ENCODE peak calls at places on chromosome 13, in nine cellular contexts. W is breast epithelium; R is stimulated activated CD4-positive, alpha-beta T cell treated with anti-CD3 and anti-CD28 coated beads, Interleukin-4, amount 100 ng/mL, for 48 hours; G is iPS DF 19.7; Y is DND-41; C is progenitor cell of endocrine pancreas; P is activated T-helper 1 cell treated with anti-CD3 and anti-CD28 coated beads, Interleukin-2, amount 50 U/mL, for 16 hours; D is mesendoderm; E is hippocampal formation. F is an unnamed sample.

GRCh38 chr13:99990045-99990977 is 8.7 kb downstream of the ZIC2 start:
- DNase-seq in W (no peak), R (no peak), G (no peak), Y (no peak), C (no peak), P (no peak), D (peak), E (no peak), F (peak)

GRCh38 chr13:113557013-113557412 is 27.5 kb upstream of the TFDP1 start:
- DNase-seq in W (peak), R (no peak), G (no peak), Y (no peak), C (no peak), P (no peak), D (no peak), E (no peak), F (peak)

GRCh38 chr13:36454121-36454520 is 21.8 kb downstream of the CCNA1 start:
- DNase-seq in W (no peak), R (no peak), G (no peak), Y (no peak), C (no peak), P (no peak), D (no peak), E (no peak), F (no peak)

GRCh38 chr13:26819067-26819466 is 58.5 kb upstream of the GPR12 start:
- DNase-seq in W (no peak), R (no peak), G (no peak), Y (no peak), C (no peak), P (no peak), D (no peak), E (no peak), F (no peak)

GRCh38 chr13:91144054-91144453 is 203.4 kb upstream of the MIR17HG start:
- DNase-seq in W (no peak), R (no peak), G (no peak), Y (no peak), C (no peak), P (no peak), D (peak), E (no peak), F (no peak)

GRCh38 chr13:89238496-89238895 is 1567.3 kb downstream of the SLITRK5 start:
- DNase-seq in W (no peak), R (no peak), G (no peak), Y (no peak), C (no peak), P (no peak), D (no peak), E (no peak), F (no peak)

GRCh38 chr13:68636784-68637183 is 1406.6 kb upstream of the PCDH9 start:
- DNase-seq in W (no peak), R (no peak), G (no peak), Y (no peak), C (no peak), P (no peak), D (no peak), E (no peak), F (no peak)

GRCh38 chr13:37118002-37118401 is 12.5 kb upstream of the CSNK1A1L start:
- DNase-seq in W (no peak), R (no peak), G (no peak), Y (no peak), C (no peak), P (no peak), D (no peak), E (peak), F (no peak)

GRCh38 chr13:79287994-79288795 is 117.9 kb downstream of the RBM26 start:
- DNase-seq in W (no peak), R (no peak), G (peak), Y (no peak), C (no peak), P (no peak), D (peak), E (no peak), F (peak)

GRCh38 chr13:33230178-33230881 is 55.2 kb downstream of the STARD13 start:
- DNase-seq in W (no peak), R (no peak), G (no peak), Y (no peak), C (no peak), P (no peak), D (no peak), E (no peak), F (no peak)

GRCh38 chr13:51802601-51803000 is 1.4 kb downstream of the DHRS12 start:
- DNase-seq in W (no peak), R (no peak), G (no peak), Y (no peak), C (no peak), P (no peak), D (no peak), E (no peak), F (peak)

GRCh38 chr13:59409651-59410200 is 754.0 kb downstream of the DIAPH3 start:
- DNase-seq in W (no peak), R (no peak), G (peak), Y (no peak), C (no peak), P (no peak), D (peak), E (no peak), F (peak)

GRCh38 chr13:97275265-97275664 is 53.1 kb downstream of the MBNL2 start:
- DNase-seq in W (no peak), R (no peak), G (no peak), Y (no peak), C (no peak), P (no peak), D (no peak), E (no peak), F (no peak)

GRCh38 chr13:80265348-80265747 is 75.6 kb downstream of the SPRY2 start:
- DNase-seq in W (no peak), R (no peak), G (no peak), Y (no peak), C (no peak), P (no peak), D (no peak), E (no peak), F (no peak)

GRCh38 chr13:30329009-30329585 is 21.7 kb upstream of the KATNAL1 start:
- DNase-seq in W (no peak), R (no peak), G (no peak), Y (no peak), C (no peak), P (no peak), D (no peak), E (no peak), F (no peak)

GRCh38 chr13:41458187-41458938 is 1.0 kb downstream of the RGCC start:
- DNase-seq in W (no peak), R (peak), G (no peak), Y (no peak), C (no peak), P (peak), D (peak), E (no peak), F (peak)

F was measured in endodermal cell.